ENCODE peak calls at places on chromosome 12, in seven cellular contexts. One of them, this sample, is unnamed.

GRCh38 chr12:56632701-56633464 is 2.8 kb upstream of the BAZ2A start:
- DNase-seq in H1: no peak
- DNase-seq in fibroblast of the aortic adventitia: no peak
- DNase-seq in ascending aorta: no peak
- DNase-seq in coronary artery: no peak
- DNase-seq in stomach: no peak
- DNase-seq in mammary epithelial cell: no peak
- DNase-seq in this sample: peak

GRCh38 chr12:54840293-54840692 is 14.0 kb upstream of the MUCL1 start:
- DNase-seq in H1: no peak
- DNase-seq in fibroblast of the aortic adventitia: no peak
- DNase-seq in ascending aorta: no peak
- DNase-seq in coronary artery: no peak
- DNase-seq in stomach: no peak
- DNase-seq in mammary epithelial cell: no peak
- DNase-seq in this sample: no peak

GRCh38 chr12:57404966-57405640 is 25.7 kb downstream of the R3HDM2 start:
- DNase-seq in H1: no peak
- DNase-seq in fibroblast of the aortic adventitia: no peak
- DNase-seq in ascending aorta: no peak
- DNase-seq in coronary artery: no peak
- DNase-seq in stomach: no peak
- DNase-seq in mammary epithelial cell: no peak
- DNase-seq in this sample: no peak

GRCh38 chr12:7154901-7155470 is 24.8 kb downstream of the CLSTN3 start:
- DNase-seq in H1: no peak
- DNase-seq in fibroblast of the aortic adventitia: no peak
- DNase-seq in ascending aorta: no peak
- DNase-seq in coronary artery: no peak
- DNase-seq in stomach: no peak
- DNase-seq in mammary epithelial cell: no peak
- DNase-seq in this sample: no peak

GRCh38 chr12:117140397-117141096 is 41.3 kb upstream of the TESC start:
- DNase-seq in H1: no peak
- DNase-seq in fibroblast of the aortic adventitia: no peak
- DNase-seq in ascending aorta: no peak
- DNase-seq in coronary artery: no peak
- DNase-seq in stomach: peak
- DNase-seq in mammary epithelial cell: no peak
- DNase-seq in this sample: no peak

GRCh38 chr12:57889541-57889989 is 43.0 kb upstream of the CTDSP2 start:
- DNase-seq in H1: no peak
- DNase-seq in fibroblast of the aortic adventitia: peak
- DNase-seq in ascending aorta: peak
- DNase-seq in coronary artery: peak
- DNase-seq in stomach: no peak
- DNase-seq in mammary epithelial cell: no peak
- DNase-seq in this sample: peak

GRCh38 chr12:4477133-4477532 is 31.5 kb upstream of the FGF6 start:
- DNase-seq in H1: no peak
- DNase-seq in fibroblast of the aortic adventitia: no peak
- DNase-seq in ascending aorta: no peak
- DNase-seq in coronary artery: no peak
- DNase-seq in stomach: no peak
- DNase-seq in mammary epithelial cell: peak
- DNase-seq in this sample: no peak

GRCh38 chr12:34302131-34302885 is 280.0 kb downstream of the ALG10 start:
- DNase-seq in H1: no peak
- DNase-seq in fibroblast of the aortic adventitia: no peak
- DNase-seq in ascending aorta: no peak
- DNase-seq in coronary artery: no peak
- DNase-seq in stomach: no peak
- DNase-seq in mammary epithelial cell: no peak
- DNase-seq in this sample: no peak

GRCh38 chr12:96886998-96887677 is 19.9 kb upstream of the NEDD1 start:
- DNase-seq in H1: no peak
- DNase-seq in fibroblast of the aortic adventitia: peak
- DNase-seq in ascending aorta: no peak
- DNase-seq in coronary artery: no peak
- DNase-seq in stomach: peak
- DNase-seq in mammary epithelial cell: no peak
- DNase-seq in this sample: peak

GRCh38 chr12:3670083-3670620 is 82.8 kb downstream of the CRACR2A start:
- DNase-seq in H1: no peak
- DNase-seq in fibroblast of the aortic adventitia: no peak
- DNase-seq in ascending aorta: no peak
- DNase-seq in coronary artery: no peak
- DNase-seq in stomach: no peak
- DNase-seq in mammary epithelial cell: peak
- DNase-seq in this sample: no peak

GRCh38 chr12:22334696-22335290 is at the start of gene ST8SIA1:
- DNase-seq in H1: no peak
- DNase-seq in fibroblast of the aortic adventitia: peak
- DNase-seq in ascending aorta: peak
- DNase-seq in coronary artery: no peak
- DNase-seq in stomach: peak
- DNase-seq in mammary epithelial cell: peak
- DNase-seq in this sample: peak

GRCh38 chr12:24177889-24178288 is 228.4 kb upstream of the SOX5 start:
- DNase-seq in H1: no peak
- DNase-seq in fibroblast of the aortic adventitia: no peak
- DNase-seq in ascending aorta: no peak
- DNase-seq in coronary artery: no peak
- DNase-seq in stomach: no peak
- DNase-seq in mammary epithelial cell: no peak
- DNase-seq in this sample: no peak

GRCh38 chr12:118748478-118749380 is 232.6 kb upstream of the SRRM4 start:
- DNase-seq in H1: no peak
- DNase-seq in fibroblast of the aortic adventitia: no peak
- DNase-seq in ascending aorta: no peak
- DNase-seq in coronary artery: no peak
- DNase-seq in stomach: no peak
- DNase-seq in mammary epithelial cell: no peak
- DNase-seq in this sample: no peak

GRCh38 chr12:71440393-71441349 is 1.1 kb downstream of the LGR5 start:
- DNase-seq in H1: no peak
- DNase-seq in fibroblast of the aortic adventitia: no peak
- DNase-seq in ascending aorta: no peak
- DNase-seq in coronary artery: no peak
- DNase-seq in stomach: peak
- DNase-seq in mammary epithelial cell: no peak
- DNase-seq in this sample: peak

GRCh38 chr12:71439362-71439612 is 311 bp upstream of the LGR5 start:
- DNase-seq in H1: no peak
- DNase-seq in fibroblast of the aortic adventitia: no peak
- DNase-seq in ascending aorta: no peak
- DNase-seq in coronary artery: no peak
- DNase-seq in stomach: no peak
- DNase-seq in mammary epithelial cell: no peak
- DNase-seq in this sample: no peak

GRCh38 chr12:71436696-71437095 is 2.9 kb upstream of the LGR5 start:
- DNase-seq in H1: no peak
- DNase-seq in fibroblast of the aortic adventitia: no peak
- DNase-seq in ascending aorta: no peak
- DNase-seq in coronary artery: no peak
- DNase-seq in stomach: no peak
- DNase-seq in mammary epithelial cell: no peak
- DNase-seq in this sample: no peak

GRCh38 chr12:71439613-71440392 is at the start of gene LGR5:
- DNase-seq in H1: no peak
- DNase-seq in fibroblast of the aortic adventitia: peak
- DNase-seq in ascending aorta: peak
- DNase-seq in coronary artery: peak
- DNase-seq in stomach: no peak
- DNase-seq in mammary epithelial cell: peak
- DNase-seq in this sample: peak

DNA sequence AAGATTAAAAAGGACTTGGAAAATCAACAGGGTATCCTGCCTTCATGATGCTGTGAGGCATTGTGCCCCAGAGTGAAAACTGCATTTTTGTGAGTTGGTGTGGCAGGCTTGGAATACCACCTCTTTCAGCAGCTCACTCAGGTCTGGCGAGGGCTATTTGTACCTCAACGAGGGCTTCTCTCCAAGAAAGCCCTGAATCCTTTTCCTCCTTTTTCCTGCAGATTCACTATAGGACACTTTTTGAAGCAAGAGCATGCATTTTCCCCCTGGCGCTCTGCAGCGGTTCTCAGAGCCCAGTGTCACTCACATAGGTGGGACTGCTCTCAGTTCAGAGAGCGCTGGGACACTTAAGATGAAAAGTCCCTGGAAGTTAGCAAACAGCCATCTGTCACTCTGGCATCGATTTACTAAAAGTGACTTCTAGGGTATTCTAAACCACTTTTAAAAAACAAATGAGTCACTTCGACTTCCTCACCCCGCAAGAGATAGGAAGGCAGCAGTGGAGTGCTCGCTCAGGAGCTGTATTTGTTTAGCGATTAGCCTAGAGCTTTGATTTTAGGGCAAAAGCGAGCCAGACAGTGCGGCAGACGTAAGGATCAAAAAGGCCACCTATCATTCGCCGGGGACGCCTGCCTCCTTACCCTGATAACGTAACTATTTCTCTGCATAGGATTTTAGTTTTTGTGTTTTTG is 782 bp upstream of the LGR5 start:
- DNase-seq in H1: no peak
- DNase-seq in fibroblast of the aortic adventitia: peak
- DNase-seq in ascending aorta: no peak
- DNase-seq in coronary artery: no peak
- DNase-seq in stomach: no peak
- DNase-seq in mammary epithelial cell: no peak
- DNase-seq in this sample: peak
- H3K4me3 ChIP-seq in H1: peak
- H3K4me3 ChIP-seq in fibroblast of the aortic adventitia: peak
- H3K4me3 ChIP-seq in ascending aorta: peak
- H3K4me3 ChIP-seq in coronary artery: peak
- H3K4me3 ChIP-seq in stomach: peak
- H3K4me3 ChIP-seq in mammary epithelial cell: no peak
- H3K4me3 ChIP-seq in this sample: no peak

GRCh38 chr12:31710021-31710818 is 18.6 kb downstream of the AMN1 start:
- DNase-seq in H1: no peak
- DNase-seq in fibroblast of the aortic adventitia: peak
- DNase-seq in ascending aorta: no peak
- DNase-seq in coronary artery: no peak
- DNase-seq in stomach: no peak
- DNase-seq in mammary epithelial cell: no peak
- DNase-seq in this sample: no peak
- TF ChIP-seq CTCF in H1: no peak
- TF ChIP-seq CTCF in fibroblast of the aortic adventitia: no peak
- TF ChIP-seq CTCF in ascending aorta: no peak
- TF ChIP-seq CTCF in coronary artery: no peak
- TF ChIP-seq CTCF in stomach: no peak
- TF ChIP-seq CTCF in mammary epithelial cell: no peak
- TF ChIP-seq CTCF in this sample: no peak

DNA sequence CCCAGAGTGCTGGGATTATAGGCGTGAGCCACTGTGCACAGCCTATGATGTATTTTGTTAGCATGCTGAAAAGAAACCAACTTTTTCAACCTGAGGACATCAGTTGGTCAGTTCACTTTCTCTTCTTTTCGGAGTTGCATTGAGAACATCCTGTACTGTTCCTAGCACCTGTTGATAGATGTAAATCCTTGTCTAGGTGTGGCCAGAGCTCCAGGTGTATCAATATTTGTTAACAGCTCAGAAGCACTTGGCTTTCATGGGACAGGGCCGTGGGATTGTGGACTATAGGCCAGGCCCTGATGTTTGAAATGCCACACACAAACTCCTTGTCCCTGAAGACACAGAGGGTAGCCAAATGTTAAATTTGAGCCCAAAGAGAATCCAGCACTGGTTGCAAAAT is 14.9 kb downstream of the HCAR2 start:
- DNase-seq in H1: no peak
- DNase-seq in fibroblast of the aortic adventitia: no peak
- DNase-seq in ascending aorta: no peak
- DNase-seq in coronary artery: no peak
- DNase-seq in stomach: peak
- DNase-seq in mammary epithelial cell: no peak
- DNase-seq in this sample: no peak
- H3K4me3 ChIP-seq in H1: no peak
- H3K4me3 ChIP-seq in fibroblast of the aortic adventitia: no peak
- H3K4me3 ChIP-seq in ascending aorta: no peak
- H3K4me3 ChIP-seq in coronary artery: no peak
- H3K4me3 ChIP-seq in stomach: no peak
- H3K4me3 ChIP-seq in mammary epithelial cell: no peak
- H3K4me3 ChIP-seq in this sample: no peak

GRCh38 chr12:53031616-53032015 is 18.2 kb upstream of the TNS2 start:
- DNase-seq in H1: no peak
- DNase-seq in fibroblast of the aortic adventitia: no peak
- DNase-seq in ascending aorta: no peak
- DNase-seq in coronary artery: no peak
- DNase-seq in stomach: no peak
- DNase-seq in mammary epithelial cell: no peak
- DNase-seq in this sample: no peak
- TF ChIP-seq CTCF in H1: no peak
- TF ChIP-seq CTCF in fibroblast of the aortic adventitia: no peak
- TF ChIP-seq CTCF in ascending aorta: no peak
- TF ChIP-seq CTCF in coronary artery: no peak
- TF ChIP-seq CTCF in stomach: no peak
- TF ChIP-seq CTCF in mammary epithelial cell: no peak
- TF ChIP-seq CTCF in this sample: no peak

GRCh38 chr12:123533672-123534643 is at the start of gene RILPL1:
- DNase-seq in H1: no peak
- DNase-seq in fibroblast of the aortic adventitia: peak
- DNase-seq in ascending aorta: peak
- DNase-seq in coronary artery: no peak
- DNase-seq in stomach: peak
- DNase-seq in mammary epithelial cell: peak
- DNase-seq in this sample: peak

GRCh38 chr12:123531091-123531490 is 2.4 kb downstream of the RILPL1 start:
- DNase-seq in H1: no peak
- DNase-seq in fibroblast of the aortic adventitia: no peak
- DNase-seq in ascending aorta: no peak
- DNase-seq in coronary artery: no peak
- DNase-seq in stomach: no peak
- DNase-seq in mammary epithelial cell: no peak
- DNase-seq in this sample: no peak

GRCh38 chr12:123532808-123533649 is 490 bp downstream of the RILPL1 start:
- DNase-seq in H1: no peak
- DNase-seq in fibroblast of the aortic adventitia: peak
- DNase-seq in ascending aorta: peak
- DNase-seq in coronary artery: no peak
- DNase-seq in stomach: peak
- DNase-seq in mammary epithelial cell: peak
- DNase-seq in this sample: peak

GRCh38 chr12:123530683-123531082 is 2.8 kb downstream of the RILPL1 start:
- DNase-seq in H1: no peak
- DNase-seq in fibroblast of the aortic adventitia: no peak
- DNase-seq in ascending aorta: no peak
- DNase-seq in coronary artery: no peak
- DNase-seq in stomach: no peak
- DNase-seq in mammary epithelial cell: no peak
- DNase-seq in this sample: no peak

GRCh38 chr12:123532021-123532420 is 1.5 kb downstream of the RILPL1 start:
- DNase-seq in H1: no peak
- DNase-seq in fibroblast of the aortic adventitia: peak
- DNase-seq in ascending aorta: no peak
- DNase-seq in coronary artery: no peak
- DNase-seq in stomach: no peak
- DNase-seq in mammary epithelial cell: peak
- DNase-seq in this sample: peak
- H3K4me3 ChIP-seq in H1: no peak
- H3K4me3 ChIP-seq in fibroblast of the aortic adventitia: peak
- H3K4me3 ChIP-seq in ascending aorta: peak
- H3K4me3 ChIP-seq in coronary artery: peak
- H3K4me3 ChIP-seq in stomach: peak
- H3K4me3 ChIP-seq in mammary epithelial cell: peak
- H3K4me3 ChIP-seq in this sample: peak

This sample was measured in choroid plexus epithelial cell.